ENCODE peak calls at places on chromosomes 12 and 14, in ten cellular contexts. E, K, Z, W, O, T, F, L, A and M are unnamed samples.

GRCh38 chr12:2306012-2306411 is 253.2 kb downstream of the CACNA1C start:
- DNase-seq in E (no peak), K (peak; percentile 68), Z (no peak), W (peak; percentile 11), O (no peak), T (no peak), F (no peak), L (no peak), A (no peak), M (no peak)

GRCh38 chr12:13148532-13148847 is 45.0 kb upstream of the GSG1 start:
- DNase-seq in E (no peak), K (no peak), Z (no peak), W (no peak), O (no peak), T (no peak), F (no peak), L (no peak), A (no peak), M (no peak)

GRCh38 chr12:31506907-31507306 is 84.0 kb downstream of the DENND5B start:
- DNase-seq in E (no peak), K (peak; percentile 23), Z (no peak), W (no peak), O (peak; percentile 27), T (no peak), F (no peak), L (no peak), A (peak; percentile 38), M (no peak)

GRCh38 chr12:54419088-54419887 is at the start of gene ITGA5:
- DNase-seq in E (no peak), K (peak; percentile 77), Z (peak; percentile 86), W (no peak), O (peak; percentile 93), T (peak; percentile 86), F (peak; percentile 74), L (peak; percentile 63), A (peak; percentile 69), M (peak; percentile 93)

GRCh38 chr12:4450551-4451112 is 5.0 kb upstream of the FGF6 start:
- DNase-seq in E (no peak), K (peak; percentile 64), Z (no peak), W (no peak), O (no peak), T (no peak), F (no peak), L (no peak), A (peak; percentile 34), M (no peak)

GRCh38 chr14:28936601-28937000 is 170.0 kb downstream of the FOXG1 start:
- DNase-seq in E (no peak), K (no peak), Z (no peak), W (no peak), O (no peak), T (no peak), F (no peak), L (no peak), A (no peak), M (no peak)

GRCh38 chr12:53770281-53770680 is 18.5 kb upstream of the CISTR start:
- DNase-seq in E (no peak), K (no peak), Z (no peak), W (no peak), O (peak; percentile 91), T (no peak), F (no peak), L (no peak), A (no peak), M (no peak)

GRCh38 chr14:68585690-68586089 is 207.2 kb downstream of the ZFP36L1 start:
- DNase-seq in E (no peak), K (peak; percentile 65), Z (no peak), W (no peak), O (peak; percentile 76), T (no peak), F (no peak), L (no peak), A (no peak), M (no peak)

GRCh38 chr12:25767613-25768012 is 190.9 kb upstream of the RASSF8 start:
- DNase-seq in E (no peak), K (no peak), Z (no peak), W (no peak), O (peak; percentile 77), T (no peak), F (no peak), L (no peak), A (no peak), M (no peak)

GRCh38 chr12:47773858-47774580 is 981 bp downstream of the SLC48A1 start:
- DNase-seq in E (no peak), K (no peak), Z (no peak), W (no peak), O (peak; percentile 32), T (peak; percentile 15), F (no peak), L (no peak), A (no peak), M (no peak)

GRCh38 chr12:47773062-47773857 is at the start of gene SLC48A1:
- DNase-seq in E (no peak), K (peak; percentile 93), Z (no peak), W (peak; percentile 83), O (peak; percentile 82), T (peak; percentile 80), F (peak; percentile 81), L (peak; percentile 76), A (peak; percentile 89), M (peak; percentile 96)

GRCh38 chr12:47776471-47777143 is 3.6 kb downstream of the SLC48A1 start:
- DNase-seq in E (no peak), K (no peak), Z (no peak), W (no peak), O (peak; percentile 72), T (no peak), F (no peak), L (no peak), A (no peak), M (no peak)

GRCh38 chr12:47775100-47775911 is 2.3 kb downstream of the SLC48A1 start:
- DNase-seq in E (no peak), K (no peak), Z (no peak), W (no peak), O (peak; percentile 74), T (no peak), F (no peak), L (no peak), A (no peak), M (no peak)

GRCh38 chr12:47774664-47775063 is 1.6 kb downstream of the SLC48A1 start:
- DNase-seq in E (no peak), K (no peak), Z (no peak), W (no peak), O (no peak), T (no peak), F (no peak), L (no peak), A (no peak), M (no peak)
- H3K27ac ChIP-seq in E (no peak overlapping the region), K (no peak overlapping the region), Z (peak overlapping the region; percentile 87), W (no peak overlapping the region), O (no peak overlapping the region), T (peak overlapping the region; percentile 71), F (no peak overlapping the region), L (no peak overlapping the region), A (no peak overlapping the region), M (no peak overlapping the region)

GRCh38 chr12:14258468-14258947 is 107.0 kb upstream of the ATF7IP start:
- DNase-seq in E (no peak), K (peak; percentile 49), Z (no peak), W (no peak), O (peak; percentile 49), T (no peak), F (no peak), L (peak; percentile 33), A (peak; percentile 28), M (no peak)

GRCh38 chr12:14257734-14258467 is 107.6 kb upstream of the ATF7IP start:
- DNase-seq in E (peak; percentile 99), K (peak; percentile 96), Z (peak; percentile 98), W (peak; percentile 95), O (peak; percentile 96), T (no peak), F (peak; percentile 98), L (peak; percentile 96), A (peak; percentile 97), M (peak; percentile 95)

GRCh38 chr12:14261096-14261495 is 104.4 kb upstream of the ATF7IP start:
- DNase-seq in E (no peak), K (no peak), Z (no peak), W (no peak), O (no peak), T (peak; percentile 30), F (no peak), L (peak; percentile 33), A (no peak), M (no peak)

GRCh38 chr12:14260011-14260993 is 105.2 kb upstream of the ATF7IP start:
- DNase-seq in E (no peak), K (peak; percentile 93), Z (peak; percentile 90), W (no peak), O (peak; percentile 94), T (peak; percentile 91), F (peak; percentile 95), L (peak; percentile 94), A (peak; percentile 71), M (peak; percentile 95)

DNA sequence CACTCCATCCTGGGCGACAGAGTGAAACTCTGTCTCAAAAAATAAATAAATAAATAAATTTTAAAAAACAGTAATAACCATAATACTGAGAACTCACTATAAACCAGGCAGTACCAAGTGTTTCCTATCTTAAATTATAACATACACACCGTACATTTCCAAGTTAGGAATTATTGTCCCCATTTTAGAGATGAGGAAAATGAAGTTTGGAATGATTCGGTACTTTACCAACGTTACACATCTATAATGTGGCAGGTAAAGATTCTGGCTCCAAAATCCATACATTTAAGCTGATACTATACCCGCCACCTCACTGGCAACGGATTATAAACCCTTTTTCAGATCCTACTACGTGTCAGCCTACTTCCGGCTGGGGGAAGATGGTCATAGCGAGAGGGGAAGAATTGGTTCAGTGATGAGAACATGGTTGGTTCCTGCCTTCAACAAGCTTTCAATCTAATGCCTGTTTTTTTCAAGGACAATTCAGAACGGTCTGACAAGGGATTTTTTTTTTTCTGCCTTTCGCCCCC is 105.9 kb upstream of the ATF7IP start:
- DNase-seq in E (no peak), K (no peak), Z (no peak), W (no peak), O (no peak), T (no peak), F (no peak), L (no peak), A (no peak), M (no peak)
- H3K27ac ChIP-seq in E (peak overlapping the region; percentile 97), K (peak overlapping the region; percentile 99), Z (peak overlapping the region; percentile 84), W (no peak overlapping the region), O (peak overlapping the region; percentile 90), T (peak overlapping the region; percentile 91), F (peak overlapping the region; percentile 95), L (peak overlapping the region; percentile 60), A (peak overlapping the region; percentile 95), M (peak overlapping the region; percentile 98)

GRCh38 chr14:70208380-70208779 is 19.6 kb upstream of the SLC8A3 start:
- DNase-seq in E (no peak), K (no peak), Z (no peak), W (no peak), O (no peak), T (no peak), F (no peak), L (no peak), A (no peak), M (no peak)
- H3K27ac ChIP-seq in E (no peak overlapping the region), K (no peak overlapping the region), Z (no peak overlapping the region), W (no peak overlapping the region), O (no peak overlapping the region), T (no peak overlapping the region), F (no peak overlapping the region), L (no peak overlapping the region), A (no peak overlapping the region), M (no peak overlapping the region)

DNA sequence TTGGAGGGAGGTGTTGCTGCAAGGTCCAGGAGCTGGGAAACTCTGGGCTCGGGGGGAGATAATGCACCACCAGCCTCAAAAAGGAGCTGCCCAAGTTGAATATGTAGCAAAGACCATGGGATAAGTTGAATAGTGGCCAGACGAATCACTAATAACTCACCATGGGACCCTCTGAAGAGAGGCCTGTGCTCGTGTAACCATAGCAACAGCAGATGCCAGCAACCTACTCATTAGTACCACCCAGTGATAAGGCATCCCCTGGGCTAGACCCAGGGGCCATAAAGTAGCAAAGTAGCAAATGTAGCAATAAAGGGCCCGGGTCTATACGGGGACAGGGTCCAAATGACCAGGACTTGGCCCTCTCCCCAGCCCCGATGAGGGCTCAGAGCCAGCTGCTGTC is 328.0 kb downstream of the DPF3 start:
- DNase-seq in E (no peak), K (peak; percentile 32), Z (no peak), W (no peak), O (no peak), T (no peak), F (no peak), L (no peak), A (no peak), M (no peak)
- H3K27ac ChIP-seq in E (no peak overlapping the region), K (no peak overlapping the region), Z (peak overlapping the region; percentile 63), W (no peak overlapping the region), O (no peak overlapping the region), T (peak overlapping the region; percentile 78), F (no peak overlapping the region), L (no peak overlapping the region), A (no peak overlapping the region), M (no peak overlapping the region)